ENCODE peak calls at places on chromosomes 12 and 14, in seven cellular contexts. R, H, G, V, N, Z and D are unnamed samples.

GRCh38 chr12:126212827-126213226 is 1147.6 kb downstream of the AACS start:
- DNase-seq in R (no peak), H (no peak), G (no peak), V (no peak), N (no peak), Z (no peak), D (no peak)

GRCh38 chr14:75905505-75905904 is 76.3 kb downstream of the TGFB3 start:
- DNase-seq in R (peak), H (no peak), G (no peak), V (no peak), N (no peak), Z (no peak), D (no peak)

GRCh38 chr12:93156091-93156490 is 221.6 kb upstream of the NUDT4 start:
- DNase-seq in R (no peak), H (no peak), G (no peak), V (no peak), N (no peak), Z (no peak), D (no peak)

GRCh38 chr12:110785240-110785639 is 42.5 kb upstream of the PPP1CC start:
- DNase-seq in R (no peak), H (no peak), G (no peak), V (no peak), N (no peak), Z (no peak), D (peak)

GRCh38 chr14:89221109-89221508 is 195.9 kb downstream of the FOXN3 start:
- DNase-seq in R (peak), H (no peak), G (peak), V (no peak), N (no peak), Z (no peak), D (no peak)

GRCh38 chr14:75156901-75157300 is 19.5 kb downstream of the TMED10 start:
- DNase-seq in R (no peak), H (peak), G (no peak), V (no peak), N (no peak), Z (no peak), D (no peak)

GRCh38 chr14:55146425-55146824 is 17.4 kb downstream of the LGALS3 start:
- DNase-seq in R (no peak), H (no peak), G (no peak), V (no peak), N (no peak), Z (no peak), D (no peak)

GRCh38 chr12:123223241-123223668 is 9.7 kb downstream of the MPHOSPH9 start:
- DNase-seq in R (no peak), H (no peak), G (no peak), V (no peak), N (peak), Z (no peak), D (no peak)

GRCh38 chr12:101891462-101891971 is 14.1 kb downstream of the DRAM1 start:
- DNase-seq in R (peak), H (peak), G (peak), V (peak), N (no peak), Z (peak), D (no peak)